ENCODE peak calls at places on chromosomes 12 and 14, in four cellular contexts. N is HepG2, Q is GM12878, V is HCT116. B is an unnamed sample.

GRCh38 chr12:110165540-110166159 is 41.5 kb downstream of the IFT81 start:
- DNase-seq in V (no peak), Q (peak; percentile 26), N (peak; percentile 1), B (no peak)

GRCh38 chr14:26276757-26277156 is 321.1 kb downstream of the NOVA1 start:
- DNase-seq in Q (no peak), V (no peak), N (no peak), B (no peak)

GRCh38 chr12:112599871-112600270 is 181.1 kb downstream of the PTPN11 start:
- DNase-seq in N (peak; percentile 90), V (no peak), Q (no peak), B (no peak)

GRCh38 chr14:65098586-65098985 is 3.7 kb downstream of the MAX start:
- DNase-seq in V (no peak), Q (peak; percentile 37), N (no peak), B (no peak)

GRCh38 chr12:39764944-39765560 is 145.4 kb upstream of the ABCD2 start:
- DNase-seq in N (peak; percentile 12), V (peak; percentile 23), Q (no peak), B (peak; percentile 12)

GRCh38 chr12:122749569-122750332 is 2.9 kb upstream of the DENR start:
- DNase-seq in Q (no peak), V (no peak), N (no peak), B (no peak)

GRCh38 chr12:12835378-12836145 is 22.4 kb downstream of the DDX47 start:
- DNase-seq in Q (no peak), V (peak; percentile 83), N (no peak), B (no peak)

GRCh38 chr14:37625597-37626595 is 30.5 kb downstream of the TTC6 start:
- DNase-seq in V (no peak), N (peak; percentile 74), Q (no peak), B (no peak)

GRCh38 chr14:77058785-77059184 is 30.3 kb upstream of the IRF2BPL start:
- DNase-seq in N (no peak), V (no peak), Q (no peak), B (no peak)

DNA sequence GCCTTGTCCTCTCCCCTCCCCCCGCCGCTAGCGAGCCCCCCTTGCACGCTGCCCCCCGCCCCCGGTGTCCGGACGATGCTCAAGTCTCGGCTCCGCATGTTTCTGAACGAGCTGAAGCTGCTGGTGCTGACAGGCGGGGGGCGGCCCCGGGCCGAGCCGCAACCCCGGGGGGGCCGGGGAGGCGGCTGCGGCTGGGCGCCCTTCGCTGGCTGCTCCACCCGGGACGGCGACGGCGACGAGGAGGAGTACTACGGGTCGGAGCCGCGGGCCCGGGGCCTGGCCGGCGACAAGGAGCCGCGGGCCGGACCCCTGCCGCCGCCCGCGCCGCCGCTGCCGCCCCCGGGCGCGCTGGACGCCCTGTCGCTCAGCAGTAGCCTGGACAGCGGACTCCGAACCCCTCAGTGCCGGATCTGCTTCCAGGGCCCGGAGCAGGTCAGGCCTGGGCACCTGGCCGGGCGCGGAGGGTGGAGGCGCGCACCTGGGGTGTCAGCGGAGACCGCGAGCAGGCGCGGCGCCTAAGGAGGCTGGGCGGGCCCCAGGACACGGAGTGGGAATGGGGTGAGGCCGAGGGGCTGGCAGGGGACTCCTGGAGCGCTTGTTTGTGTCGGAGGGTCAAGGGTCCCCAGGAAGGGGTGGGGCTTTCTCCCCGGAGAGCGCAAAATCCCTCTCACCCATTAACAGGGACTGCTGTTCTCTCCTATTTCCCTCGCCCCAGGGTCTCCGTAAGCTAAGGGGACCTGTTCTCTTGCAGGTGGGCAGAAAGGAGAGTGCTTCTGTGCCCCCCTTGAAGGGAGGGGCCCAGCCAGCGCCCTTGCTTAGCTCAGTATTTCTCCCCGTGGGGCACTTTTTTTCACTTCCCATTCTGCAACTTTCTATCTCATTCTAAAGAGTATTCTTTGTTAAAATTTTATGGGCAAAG is 810 bp downstream of the MARCHF9 start:
- DNase-seq in Q (no peak), V (no peak), N (no peak), B (no peak)
- TF ChIP-seq SIN3A in Q (no peak), V (no peak), N (peak; percentile 33), B (no peak)

GRCh38 chr12:53276511-53276910 is 8.4 kb downstream of the ESPL1 start:
- DNase-seq in V (no peak), Q (no peak), N (no peak), B (no peak)
- H3K4me1 ChIP-seq in V (no peaks in the 10 kb centered on the region), Q (no peaks in the 10 kb centered on the region), N (peaks cover 15% of the 10 kb centered on the region), B (no peaks in the 10 kb centered on the region)

DNA sequence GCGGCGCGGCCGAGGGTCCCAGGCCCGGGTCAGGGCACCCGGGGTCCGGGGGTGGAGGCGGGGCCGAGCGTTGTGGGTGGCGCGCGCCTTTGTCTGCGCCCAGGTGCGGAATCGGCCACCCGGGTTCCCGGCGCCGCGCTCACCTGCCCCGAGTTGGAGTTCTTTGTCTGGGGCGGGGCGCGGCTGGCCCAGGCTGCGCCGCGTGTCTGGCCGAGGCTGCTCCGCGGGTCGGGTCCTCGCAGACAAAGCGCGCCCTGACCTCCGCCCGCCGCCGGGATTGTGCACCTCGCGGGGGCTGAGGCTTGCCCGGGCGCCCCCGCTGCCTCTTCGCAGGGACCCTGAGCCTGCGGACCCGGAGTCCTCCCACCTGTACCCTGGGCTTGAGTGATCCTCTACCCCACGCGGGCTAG is 50.0 kb downstream of the LRCOL1 start:
- DNase-seq in Q (no peak), V (no peak), N (no peak), B (no peak)
- H3K27ac ChIP-seq in Q (no peak overlapping the region), V (peak overlapping the region; percentile 96), N (no peak overlapping the region), B (peak overlapping the region; percentile 32)

DNA sequence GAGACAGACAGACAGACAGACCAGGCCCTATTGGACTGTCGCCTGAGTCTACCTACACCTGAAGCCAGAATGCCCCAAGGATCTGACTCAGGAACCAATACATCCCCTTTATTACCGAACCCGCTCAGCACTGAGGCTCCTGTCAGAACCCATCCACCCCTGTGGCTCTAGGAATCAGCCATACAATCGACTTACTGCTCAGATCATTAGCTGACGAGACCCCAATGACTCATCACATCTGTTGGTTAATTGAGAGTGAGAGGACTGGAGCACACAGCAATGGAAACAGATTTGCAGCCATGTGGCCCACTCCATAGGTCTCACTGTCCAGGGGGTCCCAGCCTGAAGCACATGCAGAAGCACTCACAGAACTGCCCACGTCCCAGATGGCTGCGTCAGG is 15.2 kb downstream of the ITPK1 start:
- DNase-seq in Q (no peak), N (no peak), V (no peak), B (no peak)
- TF ChIP-seq SIN3A in Q (no peak), N (no peak), V (no peak), B (no peak)

DNA sequence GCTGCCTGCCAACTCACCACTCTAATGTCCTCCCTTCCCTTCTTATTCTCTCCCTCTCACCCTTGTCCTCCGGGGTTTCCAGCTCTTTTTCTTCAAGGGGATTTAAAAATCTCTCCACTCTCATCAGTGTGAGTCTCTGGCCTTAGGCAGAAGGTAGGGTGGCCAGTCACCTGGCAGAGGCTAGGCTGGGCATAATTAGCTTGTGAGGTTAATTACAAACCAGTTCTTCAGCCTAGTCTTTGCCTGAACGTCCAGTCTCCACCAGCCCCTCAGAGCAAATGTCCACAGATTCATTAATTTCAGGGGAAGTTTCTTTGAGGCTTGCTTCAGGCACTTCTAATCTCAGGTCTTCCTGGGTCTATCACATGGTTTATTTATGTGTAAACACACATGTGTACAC is 6.7 kb downstream of the KRT7 start:
- DNase-seq in Q (no peak), N (no peak), V (no peak), B (no peak)
- H3K4me1 ChIP-seq in Q (peaks cover 16% of the 10 kb centered on the region), N (no peaks in the 10 kb centered on the region), V (peaks cover 33% of the 10 kb centered on the region), B (peaks cover 50% of the 10 kb centered on the region)

GRCh38 chr14:73717998-73718741 is 4.0 kb upstream of the PNMA1 start:
- DNase-seq in V (no peak), Q (no peak), N (no peak), B (no peak)

GRCh38 chr14:73719791-73720190 is 5.6 kb upstream of the PNMA1 start:
- DNase-seq in Q (no peak), N (no peak), V (no peak), B (no peak)

GRCh38 chr14:73720636-73721035 is 6.5 kb upstream of the PNMA1 start:
- DNase-seq in N (no peak), Q (no peak), V (no peak), B (no peak)

GRCh38 chr14:73718742-73719251 is 4.6 kb upstream of the PNMA1 start:
- DNase-seq in N (no peak), V (no peak), Q (no peak), B (no peak)

GRCh38 chr14:73719361-73719760 is 5.2 kb upstream of the PNMA1 start:
- DNase-seq in Q (no peak), V (no peak), N (no peak), B (no peak)
- H3K27ac ChIP-seq in Q (no peak overlapping the region), V (no peak overlapping the region), N (no peak overlapping the region), B (no peak overlapping the region)

GRCh38 chr14:34069854-34070582 is 119.1 kb upstream of the EGLN3 start:
- DNase-seq in N (no peak), Q (no peak), V (no peak), B (no peak)
- TF ChIP-seq SIN3A in N (no peak), Q (no peak), V (no peak), B (no peak)